ENCODE peak calls at places on chromosomes 16 and 17, in seven cellular contexts. N is psoas muscle, S is choroid plexus epithelial cell, V is neural progenitor cell, X is tibial nerve, H is pancreas, J is heart left ventricle. W is an unnamed sample.

GRCh38 chr16:68273896-68274295 is 9.6 kb downstream of the SLC7A6 start:
- DNase-seq in V (no peak), J (no peak), X (no peak), S (no peak), N (no peak), H (no peak), W (peak)

GRCh38 chr16:75127713-75128415 is 11.3 kb upstream of the LDHD start:
- DNase-seq in S (no peak), X (no peak), V (no peak), N (no peak), H (no peak), J (no peak), W (no peak)

GRCh38 chr17:17433260-17433659 is 43.5 kb upstream of the MED9 start:
- DNase-seq in S (peak), H (no peak), V (no peak), X (no peak), N (no peak), J (no peak), W (no peak)

GRCh38 chr16:70512456-70512855 is 10.9 kb downstream of the COG4 start:
- DNase-seq in N (peak), J (no peak), S (peak), X (no peak), H (no peak), V (no peak), W (peak)

GRCh38 chr17:28944343-28944742 is 7.0 kb downstream of the PHF12 start:
- DNase-seq in X (no peak), H (no peak), N (no peak), J (no peak), V (no peak), S (no peak), W (no peak)

GRCh38 chr16:86507173-86508027 is 2.9 kb upstream of the FOXF1 start:
- DNase-seq in J (no peak), X (no peak), V (no peak), N (no peak), H (no peak), S (no peak), W (no peak)

GRCh38 chr16:11668590-11669379 is 530 bp downstream of the SNN start:
- DNase-seq in S (no peak), J (peak), N (peak), H (peak), V (peak), X (no peak), W (no peak)

GRCh38 chr16:3112881-3113574 is 642 bp downstream of the ZNF205 start:
- DNase-seq in S (peak), J (no peak), V (no peak), X (no peak), N (no peak), H (no peak), W (no peak)

GRCh38 chr16:57409870-57410585 is 5.5 kb downstream of the CCL17 start:
- DNase-seq in V (no peak), S (no peak), J (no peak), X (no peak), H (peak), N (no peak), W (peak)

GRCh38 chr17:78130439-78131101 is at the start of gene TMC8:
- DNase-seq in X (peak), V (no peak), S (no peak), N (peak), J (peak), H (peak), W (no peak)

GRCh38 chr17:80058311-80058955 is 22.0 kb downstream of the CCDC40 start:
- DNase-seq in N (no peak), H (no peak), X (no peak), S (no peak), J (no peak), V (no peak), W (no peak)

GRCh38 chr17:49575524-49576120 is at the start of gene NXPH3:
- DNase-seq in V (peak), X (peak), H (peak), N (peak), S (peak), J (peak), W (peak)

GRCh38 chr17:42287305-42288077 is 807 bp upstream of the STAT5A start:
- DNase-seq in N (peak), H (no peak), V (no peak), J (no peak), S (no peak), X (peak), W (no peak)

GRCh38 chr17:57569860-57570259 is 175.2 kb downstream of the CCDC182 start:
- DNase-seq in S (no peak), X (no peak), J (no peak), N (no peak), H (no peak), V (no peak), W (no peak)

GRCh38 chr17:58631523-58632323 is 60.1 kb downstream of the TEX14 start:
- DNase-seq in N (peak), H (peak), V (peak), J (peak), S (peak), X (peak), W (peak)

GRCh38 chr17:78120971-78121800 is 7.4 kb downstream of the TMC6 start:
- DNase-seq in S (no peak), V (no peak), X (no peak), J (peak), H (no peak), N (no peak), W (no peak)

GRCh38 chr17:48294193-48294909 is 135.7 kb downstream of the SKAP1 start:
- DNase-seq in X (no peak), H (no peak), J (no peak), S (no peak), V (no peak), N (no peak), W (no peak)

GRCh38 chr16:78122774-78123315 is 23.4 kb downstream of the WWOX start:
- DNase-seq in N (no peak), J (no peak), X (no peak), S (peak), H (no peak), V (peak), W (peak)

GRCh38 chr17:81580481-81580880 is 28.3 kb upstream of the FAAP100 start:
- DNase-seq in V (no peak), S (no peak), J (no peak), X (no peak), H (no peak), N (no peak), W (no peak)

GRCh38 chr17:8776861-8777260 is 18.5 kb upstream of the SPDYE4 start:
- DNase-seq in S (no peak), N (no peak), J (no peak), V (no peak), H (no peak), X (no peak), W (no peak)

GRCh38 chr16:50280932-50281331 is 14.6 kb downstream of the ADCY7 start:
- DNase-seq in V (no peak), H (peak), J (no peak), X (no peak), N (peak), S (no peak), W (no peak)
- H3K4me3 ChIP-seq in V (no peak), H (no peak), J (no peak), X (no peak), N (no peak), S (no peak), W (no peak)

GRCh38 chr16:58492735-58493134 is 7.2 kb upstream of the NDRG4 start:
- DNase-seq in H (no peak), X (no peak), N (no peak), V (peak), J (peak), S (no peak), W (no peak)

GRCh38 chr16:58495861-58496331 is 4.0 kb upstream of the NDRG4 start:
- DNase-seq in J (no peak), S (no peak), X (no peak), N (no peak), H (peak), V (peak), W (no peak)

GRCh38 chr16:58493756-58494431 is 6.0 kb upstream of the NDRG4 start:
- DNase-seq in X (no peak), N (no peak), S (no peak), H (peak), V (no peak), J (no peak), W (no peak)

GRCh38 chr16:58497468-58497867 is 2.5 kb upstream of the NDRG4 start:
- DNase-seq in V (no peak), S (no peak), X (no peak), N (no peak), J (no peak), H (no peak), W (no peak)

GRCh38 chr16:58494981-58495860 is 4.7 kb upstream of the NDRG4 start:
- DNase-seq in S (peak), X (peak), V (peak), J (peak), H (peak), N (no peak), W (peak)
- H3K4me3 ChIP-seq in S (peak), X (peak), V (no peak), J (peak), H (no peak), N (no peak), W (no peak)

DNA sequence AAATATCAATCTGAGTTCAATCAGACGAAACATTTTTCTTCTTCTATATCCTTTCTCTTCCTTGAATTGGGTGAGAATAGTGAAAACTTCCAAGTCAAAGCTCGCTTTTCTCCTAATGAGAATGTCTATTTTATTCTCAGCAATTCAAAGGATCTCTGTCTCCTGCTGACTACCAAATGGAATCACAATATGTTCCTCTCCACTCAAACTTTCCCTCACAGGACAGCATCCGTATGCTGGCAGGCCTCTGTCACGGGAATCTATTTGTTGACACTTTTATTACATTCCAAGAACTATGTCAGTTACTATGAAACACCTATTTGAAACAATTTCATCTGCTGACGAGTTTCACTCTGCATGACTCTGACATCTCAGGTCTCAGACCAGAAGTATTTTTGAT is 1196.6 kb downstream of the CDH11 start:
- DNase-seq in V (no peak), N (no peak), X (no peak), H (no peak), J (no peak), S (no peak), W (no peak)
- H3K4me3 ChIP-seq in V (no peak), N (no peak), X (no peak), H (no peak), J (no peak), S (no peak), W (no peak)

DNA sequence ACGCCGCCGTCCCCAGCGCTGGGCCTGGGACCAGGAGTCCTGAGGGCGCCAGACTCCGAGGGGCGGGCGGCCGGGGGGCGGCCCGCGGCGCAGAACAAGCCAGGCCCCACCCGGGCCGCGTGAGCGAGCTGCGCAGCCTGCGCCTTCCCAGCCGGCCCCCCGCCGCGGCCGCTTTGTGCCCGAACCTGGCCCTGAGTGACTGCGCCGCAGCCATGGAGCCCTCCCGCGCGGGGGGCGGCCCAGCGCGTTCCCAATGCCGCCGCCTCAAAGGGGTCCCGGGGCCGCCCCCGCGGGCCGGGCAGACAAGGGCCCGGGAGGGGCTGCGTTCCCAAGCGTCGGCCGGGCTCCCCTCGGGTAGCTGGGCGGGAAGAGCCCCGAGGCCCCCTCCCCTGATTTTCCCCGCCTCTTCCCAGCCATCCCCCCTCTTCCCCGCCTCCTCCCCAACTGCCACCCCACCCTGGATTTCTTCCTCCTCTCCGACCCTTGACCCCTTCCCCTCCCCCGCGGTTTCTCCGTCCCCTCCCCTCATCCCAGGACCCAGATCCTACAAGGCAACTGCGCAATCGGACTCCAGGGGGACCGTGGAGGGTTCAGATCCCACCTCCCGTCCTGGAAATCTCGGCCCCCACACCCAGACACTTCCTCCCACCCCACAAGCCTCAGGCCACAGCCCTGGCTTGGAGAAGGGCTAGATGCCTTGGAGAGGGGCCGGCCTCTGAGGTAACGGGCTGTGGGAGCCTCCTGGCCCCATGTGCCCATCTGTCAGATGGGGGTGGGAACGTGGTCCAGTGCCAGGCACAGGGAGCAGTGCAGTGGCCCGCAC is 17.1 kb downstream of the ZNF423 start:
- DNase-seq in V (peak), N (peak), X (no peak), J (no peak), H (no peak), S (no peak), W (no peak)
- H3K4me3 ChIP-seq in V (peak), N (peak), X (peak), J (peak), H (no peak), S (peak), W (no peak)

GRCh38 chr17:3666516-3666915 is 1.9 kb downstream of the TAX1BP3 start:
- DNase-seq in N (no peak), S (no peak), X (no peak), J (no peak), H (no peak), V (no peak), W (peak)

GRCh38 chr17:3668279-3669084 is at the start of the genes EMC6 and TAX1BP3:
- DNase-seq in N (peak), H (peak), J (peak), V (peak), X (peak), S (peak), W (peak)

GRCh38 chr17:3663102-3664011 is 5.0 kb downstream of the TAX1BP3 start:
- DNase-seq in V (no peak), J (no peak), S (no peak), N (no peak), X (no peak), H (no peak), W (no peak)

GRCh38 chr17:3667366-3668278 is 756 bp downstream of the TAX1BP3 start:
- DNase-seq in X (peak), J (peak), N (peak), V (peak), H (peak), S (peak), W (peak)

GRCh38 chr17:3665834-3666233 is 2.5 kb downstream of the TAX1BP3 start:
- DNase-seq in H (no peak), V (no peak), N (no peak), S (no peak), X (no peak), J (peak), W (no peak)
- H3K4me3 ChIP-seq in H (no peak), V (no peak), N (no peak), S (no peak), X (peak), J (no peak), W (peak)

DNA sequence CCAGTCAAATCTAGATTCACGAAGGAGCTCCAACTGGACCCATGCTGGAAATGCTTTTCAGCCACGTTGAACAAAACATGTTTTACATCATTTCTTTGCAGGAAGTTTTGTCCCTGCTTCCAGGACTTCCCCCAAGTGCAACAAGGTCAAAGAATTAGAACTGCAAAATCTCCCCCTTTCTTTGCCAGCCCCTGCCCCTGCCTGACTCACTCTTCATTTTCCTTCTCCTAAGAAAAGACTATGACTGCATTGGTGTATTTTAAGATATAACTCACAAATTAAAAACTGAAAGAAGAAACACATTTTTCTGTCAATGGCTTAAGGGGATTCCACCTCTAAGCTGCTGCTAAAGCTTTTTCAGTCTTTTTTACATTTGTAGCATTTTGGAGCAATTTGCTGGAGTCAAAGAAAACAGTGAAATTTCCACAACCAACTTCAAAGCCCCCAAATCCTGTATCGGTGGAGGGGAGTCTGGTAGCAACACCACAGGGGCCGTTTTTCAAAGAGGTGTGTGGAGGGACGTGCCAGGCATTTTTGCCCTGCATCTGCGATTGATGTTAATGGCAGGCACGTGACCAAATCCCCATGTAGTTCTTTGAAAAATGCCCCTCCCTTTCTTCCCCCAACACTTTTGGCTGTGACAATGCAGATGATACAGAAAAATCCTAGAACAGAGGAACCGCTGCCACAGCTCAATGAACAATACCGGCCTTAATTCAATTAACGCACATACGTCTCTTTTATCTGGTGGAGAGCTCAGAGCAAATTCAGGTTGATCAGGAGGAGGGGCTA is 28.6 kb downstream of the MAF start:
- DNase-seq in V (peak), J (no peak), N (no peak), H (no peak), X (no peak), S (no peak), W (no peak)
- H3K4me3 ChIP-seq in V (no peak), J (no peak), N (peak), H (no peak), X (peak), S (no peak), W (no peak)